ENCODE peak calls at places on chromosomes 16 and 17, in ten cellular contexts. One of them, this sample, is unnamed.

GRCh38 chr17:63854709-63855108 is 12.2 kb upstream of the SMARCD2 start:
- DNase-seq in esophagus squamous epithelium: no peak
- DNase-seq in heart left ventricle: no peak
- DNase-seq in stomach: no peak
- DNase-seq in uterus: no peak
- DNase-seq in breast epithelium: no peak
- DNase-seq in IMR-90: no peak
- DNase-seq in A549: no peak
- DNase-seq in transverse colon: no peak
- DNase-seq in ovary: no peak
- DNase-seq in this sample: no peak

GRCh38 chr17:17783825-17784598 is 52.8 kb downstream of the SREBF1 start:
- DNase-seq in ovary: peak
- DNase-seq in breast epithelium: no peak
- DNase-seq in esophagus squamous epithelium: no peak
- DNase-seq in IMR-90: no peak
- DNase-seq in A549: no peak
- DNase-seq in heart left ventricle: peak
- DNase-seq in stomach: peak
- DNase-seq in transverse colon: peak
- DNase-seq in uterus: peak
- DNase-seq in this sample: peak

GRCh38 chr16:2042171-2042570 is 5.5 kb downstream of the NTHL1 start:
- DNase-seq in ovary: no peak
- DNase-seq in A549: no peak
- DNase-seq in esophagus squamous epithelium: no peak
- DNase-seq in stomach: peak
- DNase-seq in IMR-90: no peak
- DNase-seq in heart left ventricle: no peak
- DNase-seq in uterus: no peak
- DNase-seq in breast epithelium: no peak
- DNase-seq in transverse colon: no peak
- DNase-seq in this sample: no peak

GRCh38 chr16:26053889-26054288 is 362.1 kb downstream of the HS3ST4 start:
- DNase-seq in IMR-90: no peak
- DNase-seq in stomach: no peak
- DNase-seq in heart left ventricle: no peak
- DNase-seq in ovary: no peak
- DNase-seq in breast epithelium: no peak
- DNase-seq in transverse colon: no peak
- DNase-seq in A549: no peak
- DNase-seq in uterus: no peak
- DNase-seq in esophagus squamous epithelium: no peak
- DNase-seq in this sample: no peak

GRCh38 chr17:65975878-65976277 is 216.1 kb downstream of the CEP112 start:
- DNase-seq in transverse colon: no peak
- DNase-seq in ovary: no peak
- DNase-seq in IMR-90: no peak
- DNase-seq in A549: no peak
- DNase-seq in stomach: no peak
- DNase-seq in esophagus squamous epithelium: no peak
- DNase-seq in breast epithelium: no peak
- DNase-seq in uterus: no peak
- DNase-seq in heart left ventricle: no peak
- DNase-seq in this sample: no peak

GRCh38 chr16:88515925-88516324 is 54.3 kb upstream of the ZC3H18 start:
- DNase-seq in transverse colon: no peak
- DNase-seq in IMR-90: no peak
- DNase-seq in A549: no peak
- DNase-seq in uterus: no peak
- DNase-seq in heart left ventricle: no peak
- DNase-seq in esophagus squamous epithelium: no peak
- DNase-seq in ovary: no peak
- DNase-seq in stomach: no peak
- DNase-seq in breast epithelium: no peak
- DNase-seq in this sample: no peak

GRCh38 chr17:9729735-9730420 is 61.5 kb downstream of the DHRS7C start:
- DNase-seq in A549: peak
- DNase-seq in IMR-90: peak
- DNase-seq in stomach: no peak
- DNase-seq in ovary: no peak
- DNase-seq in breast epithelium: no peak
- DNase-seq in heart left ventricle: no peak
- DNase-seq in esophagus squamous epithelium: no peak
- DNase-seq in transverse colon: no peak
- DNase-seq in uterus: no peak
- DNase-seq in this sample: no peak

GRCh38 chr16:52964290-52964689 is 88.4 kb downstream of the CHD9NB start:
- DNase-seq in IMR-90: no peak
- DNase-seq in transverse colon: no peak
- DNase-seq in heart left ventricle: no peak
- DNase-seq in uterus: no peak
- DNase-seq in ovary: no peak
- DNase-seq in breast epithelium: no peak
- DNase-seq in A549: no peak
- DNase-seq in esophagus squamous epithelium: no peak
- DNase-seq in stomach: no peak
- DNase-seq in this sample: no peak

GRCh38 chr17:8341456-8341855 is 1.8 kb downstream of the ODF4 start:
- DNase-seq in ovary: no peak
- DNase-seq in A549: no peak
- DNase-seq in stomach: no peak
- DNase-seq in heart left ventricle: no peak
- DNase-seq in transverse colon: no peak
- DNase-seq in breast epithelium: no peak
- DNase-seq in esophagus squamous epithelium: no peak
- DNase-seq in uterus: no peak
- DNase-seq in IMR-90: no peak
- DNase-seq in this sample: no peak

GRCh38 chr16:77937473-77938195 is 84.7 kb upstream of the CLEC3A start:
- DNase-seq in heart left ventricle: no peak
- DNase-seq in breast epithelium: no peak
- DNase-seq in esophagus squamous epithelium: no peak
- DNase-seq in stomach: no peak
- DNase-seq in uterus: no peak
- DNase-seq in A549: no peak
- DNase-seq in IMR-90: peak
- DNase-seq in transverse colon: no peak
- DNase-seq in ovary: no peak
- DNase-seq in this sample: no peak

GRCh38 chr17:83173997-83174858 is 94.8 kb downstream of the METRNL start:
- DNase-seq in transverse colon: no peak
- DNase-seq in IMR-90: peak
- DNase-seq in heart left ventricle: peak
- DNase-seq in breast epithelium: peak
- DNase-seq in stomach: no peak
- DNase-seq in ovary: peak
- DNase-seq in uterus: peak
- DNase-seq in esophagus squamous epithelium: no peak
- DNase-seq in A549: no peak
- DNase-seq in this sample: peak

GRCh38 chr16:68382296-68382718 is 66.0 kb downstream of the SMPD3 start:
- DNase-seq in stomach: peak
- DNase-seq in IMR-90: no peak
- DNase-seq in breast epithelium: no peak
- DNase-seq in uterus: no peak
- DNase-seq in heart left ventricle: no peak
- DNase-seq in transverse colon: peak
- DNase-seq in esophagus squamous epithelium: no peak
- DNase-seq in ovary: no peak
- DNase-seq in A549: peak
- DNase-seq in this sample: peak
- TF ChIP-seq CTCF in stomach: peak
- TF ChIP-seq CTCF in IMR-90: no peak
- TF ChIP-seq CTCF in breast epithelium: no peak
- TF ChIP-seq CTCF in uterus: no peak
- TF ChIP-seq CTCF in heart left ventricle: no peak
- TF ChIP-seq CTCF in transverse colon: peak
- TF ChIP-seq CTCF in esophagus squamous epithelium: no peak
- TF ChIP-seq CTCF in ovary: no peak
- TF ChIP-seq CTCF in A549: no peak
- TF ChIP-seq CTCF in this sample: peak

DNA sequence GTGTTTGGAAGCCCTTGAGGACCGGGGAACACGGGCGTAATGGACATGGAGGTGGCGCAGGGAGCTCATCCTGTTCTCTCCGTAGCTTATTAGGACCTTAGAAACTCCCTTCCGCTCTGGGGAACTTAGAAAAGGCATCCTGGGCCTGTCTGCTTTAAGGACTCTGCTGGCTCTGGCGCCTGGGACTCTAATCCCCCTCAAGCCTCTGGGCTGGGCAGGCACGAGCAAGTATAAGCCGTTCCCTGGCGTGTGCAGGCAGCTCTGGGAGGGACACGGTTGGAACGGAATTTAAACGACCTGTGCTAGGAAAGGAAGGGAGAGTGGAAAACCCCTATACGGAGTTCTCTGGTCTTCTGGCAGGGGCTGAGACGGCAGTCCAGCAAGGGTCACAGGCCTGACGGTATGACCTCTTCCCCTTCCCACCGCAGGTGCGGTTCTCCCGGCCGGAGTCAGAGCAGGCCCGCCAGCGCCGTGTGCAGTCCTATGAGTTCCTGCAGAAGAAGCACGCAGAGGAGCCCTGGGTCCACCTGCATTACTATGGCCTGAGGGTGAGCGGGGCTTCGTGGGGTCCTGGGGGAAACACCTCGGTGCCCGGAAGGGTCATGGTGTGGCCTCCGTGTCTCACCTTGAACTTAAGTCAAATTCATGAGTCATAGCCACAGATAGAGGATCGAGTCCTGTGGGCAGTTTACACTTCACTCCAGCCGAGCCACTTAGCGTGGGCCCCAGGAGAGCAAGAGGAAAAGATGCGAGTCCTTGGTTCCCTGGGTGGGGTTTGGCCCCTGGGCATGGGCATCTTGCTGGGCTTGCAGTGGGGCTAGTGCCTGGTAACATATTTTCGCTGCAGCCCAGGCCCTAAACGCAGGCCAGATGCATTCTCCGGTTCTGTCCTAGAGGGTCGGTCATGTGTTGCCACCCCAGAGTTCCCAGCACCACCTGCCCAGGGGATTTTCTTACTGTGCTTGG is 17.7 kb downstream of the POLR3E start:
- DNase-seq in uterus: no peak
- DNase-seq in stomach: peak
- DNase-seq in A549: no peak
- DNase-seq in esophagus squamous epithelium: no peak
- DNase-seq in breast epithelium: peak
- DNase-seq in heart left ventricle: no peak
- DNase-seq in IMR-90: no peak
- DNase-seq in ovary: no peak
- DNase-seq in transverse colon: no peak
- DNase-seq in this sample: peak
- TF ChIP-seq POLR2A in uterus: no peak
- TF ChIP-seq POLR2A in stomach: no peak
- TF ChIP-seq POLR2A in A549: no peak
- TF ChIP-seq POLR2A in esophagus squamous epithelium: no peak
- TF ChIP-seq POLR2A in breast epithelium: no peak
- TF ChIP-seq POLR2A in heart left ventricle: no peak
- TF ChIP-seq POLR2A in IMR-90: no peak
- TF ChIP-seq POLR2A in ovary: no peak
- TF ChIP-seq POLR2A in transverse colon: no peak
- TF ChIP-seq POLR2A in this sample: no peak

DNA sequence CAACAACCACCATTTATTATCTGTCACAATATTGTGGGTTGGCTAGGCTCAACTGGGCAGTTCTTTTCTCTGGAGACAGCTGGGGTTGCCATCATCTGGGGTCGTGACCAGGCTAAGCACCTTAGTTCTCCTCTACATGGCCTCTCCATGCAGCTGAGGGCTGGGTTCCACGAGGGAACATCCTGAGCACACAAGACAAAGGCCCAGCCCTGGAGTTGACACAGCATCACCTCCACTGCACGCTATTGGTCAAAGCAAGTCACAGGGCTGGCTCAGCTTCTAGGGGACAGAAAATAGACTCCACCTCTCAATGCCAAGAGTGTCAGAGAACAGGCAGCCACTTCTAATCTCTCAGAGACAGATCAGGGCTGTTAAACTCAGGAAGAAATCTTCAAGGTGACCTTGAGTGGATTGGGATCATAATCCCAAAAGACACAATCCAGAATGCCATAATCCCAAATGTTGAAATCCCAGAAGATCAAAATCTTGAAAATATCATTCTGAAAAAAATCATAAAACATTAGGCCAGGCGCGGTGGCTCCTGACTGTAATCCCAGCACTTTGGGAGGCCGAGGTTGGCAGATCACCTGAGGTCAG is 13.0 kb upstream of the USP10 start:
- DNase-seq in esophagus squamous epithelium: no peak
- DNase-seq in heart left ventricle: no peak
- DNase-seq in transverse colon: no peak
- DNase-seq in A549: no peak
- DNase-seq in ovary: no peak
- DNase-seq in uterus: no peak
- DNase-seq in stomach: no peak
- DNase-seq in IMR-90: no peak
- DNase-seq in breast epithelium: no peak
- DNase-seq in this sample: no peak
- H3K27ac ChIP-seq in esophagus squamous epithelium: no peak
- H3K27ac ChIP-seq in heart left ventricle: no peak
- H3K27ac ChIP-seq in transverse colon: no peak
- H3K27ac ChIP-seq in A549: no peak
- H3K27ac ChIP-seq in ovary: no peak
- H3K27ac ChIP-seq in uterus: no peak
- H3K27ac ChIP-seq in stomach: no peak
- H3K27ac ChIP-seq in IMR-90: no peak
- H3K27ac ChIP-seq in breast epithelium: no peak
- H3K27ac ChIP-seq in this sample: no peak

DNA sequence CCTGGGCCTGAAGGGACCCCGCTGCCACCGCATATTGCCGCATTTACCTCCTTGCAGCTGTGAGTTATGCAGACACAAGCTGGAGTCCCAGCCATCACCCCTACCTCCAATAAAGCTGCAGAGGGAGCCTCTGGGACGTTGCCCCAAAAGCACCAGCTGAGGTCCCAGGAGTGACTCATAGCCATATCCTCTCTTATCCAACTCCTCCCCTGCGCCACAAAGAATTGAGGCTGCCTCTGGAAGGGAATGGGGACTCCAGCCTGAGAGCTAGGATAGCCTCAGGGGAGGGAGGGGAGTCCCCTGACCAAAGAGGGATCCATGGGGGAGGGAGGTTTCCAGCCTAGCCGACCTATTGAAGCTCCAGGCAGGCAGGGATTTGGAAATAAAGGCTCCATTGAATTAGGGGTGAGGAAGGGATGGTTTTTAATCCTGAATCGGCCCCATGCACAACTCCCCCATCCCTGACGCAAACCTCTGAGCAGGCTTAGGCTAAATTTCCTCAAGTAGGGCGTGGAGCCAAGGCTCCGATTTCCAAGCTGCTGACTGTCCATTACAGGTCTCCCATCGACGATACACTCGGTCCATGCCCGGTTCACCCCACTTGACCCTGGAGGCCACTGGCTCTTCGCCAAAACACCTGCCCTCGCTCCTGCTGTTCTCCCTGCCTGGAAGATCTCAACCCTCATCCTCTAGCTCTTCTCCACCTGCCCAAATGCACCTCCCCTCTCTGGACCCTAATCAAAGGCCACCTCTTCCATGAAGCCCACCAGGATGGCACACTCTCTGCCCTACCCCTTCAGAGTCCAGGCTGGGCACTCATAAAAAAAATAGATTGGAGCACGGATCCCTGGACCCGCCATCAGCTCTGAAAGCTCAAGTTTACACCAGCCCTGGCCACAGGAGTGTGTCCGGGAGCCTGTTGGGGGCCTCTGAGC is 27.5 kb downstream of the PIMREG start:
- DNase-seq in ovary: peak
- DNase-seq in breast epithelium: no peak
- DNase-seq in IMR-90: peak
- DNase-seq in A549: peak
- DNase-seq in uterus: no peak
- DNase-seq in transverse colon: no peak
- DNase-seq in esophagus squamous epithelium: no peak
- DNase-seq in stomach: no peak
- DNase-seq in heart left ventricle: no peak
- DNase-seq in this sample: no peak
- TF ChIP-seq CTCF in ovary: no peak
- TF ChIP-seq CTCF in breast epithelium: no peak
- TF ChIP-seq CTCF in IMR-90: peak
- TF ChIP-seq CTCF in A549: no peak
- TF ChIP-seq CTCF in uterus: no peak
- TF ChIP-seq CTCF in transverse colon: no peak
- TF ChIP-seq CTCF in esophagus squamous epithelium: no peak
- TF ChIP-seq CTCF in stomach: no peak
- TF ChIP-seq CTCF in heart left ventricle: no peak
- TF ChIP-seq CTCF in this sample: no peak